ENCODE peak calls at places on chromosomes 7 and 10, in eight cellular contexts. X is GM23338, D is coronary artery, I is tibial artery, L is cardiac muscle cell, Z is heart left ventricle, Y is psoas muscle, P is progenitor cell of endocrine pancreas. A is an unnamed sample.

GRCh38 chr7:48992816-48993215 is 68.5 kb downstream of the CDC14C start:
- DNase-seq in X (no peak), D (no peak), P (no peak), Y (no peak), Z (no peak), L (no peak), I (no peak), A (no peak)

GRCh38 chr10:18561861-18562551 is 89.4 kb downstream of the NSUN6 start:
- DNase-seq in D (no peak), L (no peak), P (no peak), Y (no peak), I (no peak), Z (no peak), X (peak), A (no peak)

GRCh38 chr7:100372256-100372655 is 1.0 kb upstream of the PILRA start:
- DNase-seq in Y (no peak), X (no peak), P (no peak), D (no peak), I (no peak), L (no peak), Z (no peak), A (no peak)

GRCh38 chr10:118166951-118167350 is 120.2 kb upstream of the RAB11FIP2 start:
- DNase-seq in I (no peak), P (no peak), D (no peak), L (no peak), Y (no peak), Z (no peak), X (no peak), A (no peak)

GRCh38 chr10:43071881-43072650 is 4.8 kb upstream of the RET start:
- DNase-seq in D (no peak), L (no peak), Z (peak), Y (no peak), X (no peak), I (no peak), P (no peak), A (no peak)

GRCh38 chr7:108630002-108630401 is 60.3 kb downstream of the DNAJB9 start:
- DNase-seq in D (no peak), L (no peak), X (no peak), P (no peak), Y (no peak), I (no peak), Z (peak), A (no peak)

GRCh38 chr7:105268511-105269392 is 120.0 kb downstream of the SRPK2 start:
- DNase-seq in Z (no peak), X (no peak), D (no peak), L (peak), P (no peak), I (no peak), Y (no peak), A (no peak)

GRCh38 chr10:127033569-127034175 is 128.4 kb downstream of the DOCK1 start:
- DNase-seq in I (no peak), P (no peak), Y (no peak), X (no peak), Z (no peak), D (no peak), L (no peak), A (no peak)

GRCh38 chr7:43560742-43561330 is 22.1 kb upstream of the STK17A start:
- DNase-seq in I (no peak), X (no peak), Y (no peak), P (no peak), L (no peak), D (no peak), Z (no peak), A (no peak)

GRCh38 chr10:113071446-113071845 is 121.4 kb downstream of the TCF7L2 start:
- DNase-seq in P (no peak), L (peak), X (no peak), Y (peak), D (no peak), I (peak), Z (peak), A (no peak)

GRCh38 chr7:99365318-99366141 is 9.0 kb upstream of the ARPC1B start:
- DNase-seq in X (peak), Z (no peak), L (peak), P (no peak), Y (peak), I (no peak), D (no peak), A (peak)
- TF ChIP-seq CTCF in X (peak), Z (peak), L (peak), P (peak), Y (peak), I (no peak), D (no peak), A (peak)

DNA sequence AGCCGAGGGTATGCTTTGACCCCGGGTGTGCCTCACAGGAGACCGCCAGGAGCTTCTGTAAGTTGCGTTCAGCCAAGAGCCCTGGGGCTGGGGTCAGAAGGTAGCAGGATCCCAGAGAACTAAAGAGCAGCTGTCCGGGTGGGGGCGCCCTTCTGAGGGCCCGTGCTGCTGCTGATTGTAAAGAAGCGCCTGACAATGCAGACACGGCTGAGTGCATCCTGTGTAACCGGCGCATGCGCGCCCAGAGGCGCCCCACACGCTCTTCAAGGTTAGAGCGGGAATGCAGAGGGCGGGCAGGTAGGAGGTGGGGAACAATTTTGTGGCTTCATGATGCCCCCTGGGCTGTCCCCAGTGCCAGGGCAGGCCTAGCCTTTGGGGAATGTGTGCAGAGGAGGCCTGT is 210.2 kb upstream of the CTBP2 start:
- DNase-seq in L (peak), I (no peak), Y (no peak), X (peak), P (peak), D (no peak), Z (no peak), A (no peak)
- TF ChIP-seq CTCF in L (no peak), I (no peak), Y (no peak), X (peak), P (peak), D (no peak), Z (no peak), A (no peak)

GRCh38 chr7:124171068-124171467 is 138.2 kb upstream of the TMEM229A start:
- DNase-seq in L (peak), Z (peak), P (no peak), D (no peak), I (no peak), X (peak), Y (no peak), A (no peak)
- TF ChIP-seq CTCF in L (peak), Z (peak), P (peak), D (no peak), I (no peak), X (peak), Y (no peak), A (no peak)

DNA sequence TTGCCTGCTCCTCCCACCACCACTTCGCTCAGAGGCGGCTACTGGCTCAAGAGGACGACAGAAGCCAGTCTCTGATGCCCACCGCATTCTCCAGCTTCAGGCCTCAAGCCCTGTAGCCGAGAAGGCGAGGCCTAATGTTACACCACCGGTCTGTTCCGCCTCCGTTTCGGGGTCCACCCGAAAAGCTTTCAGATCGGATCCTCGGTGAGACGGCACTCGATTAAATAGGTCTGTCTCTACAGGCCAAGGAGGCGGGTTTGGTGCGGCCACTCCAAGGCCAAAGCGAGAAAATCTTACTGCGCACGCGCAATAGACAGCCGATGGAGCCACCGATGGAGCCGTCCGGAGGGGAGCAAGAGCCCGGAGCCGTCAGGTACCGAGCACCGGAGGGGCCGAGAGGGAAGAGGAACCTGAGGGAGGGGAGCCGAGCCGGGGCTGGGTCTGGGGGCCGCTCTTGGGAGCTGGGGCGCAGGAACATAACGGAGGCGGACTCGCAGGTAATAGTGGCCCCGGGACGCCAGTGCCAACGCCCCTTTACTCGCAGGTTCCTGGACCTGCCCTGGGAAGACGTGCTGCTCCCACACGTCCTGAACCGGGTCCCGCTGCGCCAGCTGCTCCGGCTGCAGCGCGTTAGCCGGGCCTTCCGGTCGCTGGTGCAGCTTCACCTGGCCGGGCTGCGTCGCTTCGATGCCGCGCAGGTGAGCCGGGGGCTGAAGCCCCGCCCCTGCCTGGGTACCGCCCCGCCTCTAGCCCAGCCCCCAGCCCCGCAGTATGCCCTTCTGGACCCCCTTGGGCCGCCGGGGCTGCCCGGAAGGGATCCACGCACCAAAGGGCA is at the start of gene FBXL15:
- DNase-seq in P (peak), D (peak), Y (peak), I (peak), Z (peak), X (peak), L (peak), A (peak)
- TF ChIP-seq CTCF in P (no peak), D (no peak), Y (no peak), I (no peak), Z (no peak), X (no peak), L (no peak), A (no peak)

GRCh38 chr10:84820121-84820520 is 491.7 kb downstream of the CCSER2 start:
- DNase-seq in L (no peak), I (no peak), X (no peak), P (no peak), D (no peak), Z (no peak), Y (no peak), A (no peak)
- TF ChIP-seq CTCF in L (no peak), I (no peak), X (no peak), P (no peak), D (no peak), Z (no peak), Y (no peak), A (no peak)

GRCh38 chr10:128473396-128473795 is 347.2 kb upstream of the MKI67 start:
- DNase-seq in L (no peak), P (no peak), X (no peak), D (no peak), I (no peak), Y (no peak), Z (no peak), A (no peak)

GRCh38 chr10:128471151-128471550 is 344.9 kb upstream of the MKI67 start:
- DNase-seq in D (no peak), P (no peak), Z (no peak), I (no peak), L (no peak), Y (no peak), X (no peak), A (no peak)

GRCh38 chr10:128470302-128470962 is 344.2 kb upstream of the MKI67 start:
- DNase-seq in I (no peak), X (no peak), P (no peak), L (no peak), Z (no peak), D (no peak), Y (no peak), A (no peak)

GRCh38 chr10:128474571-128474970 is 348.3 kb upstream of the MKI67 start:
- DNase-seq in Y (no peak), I (no peak), L (no peak), X (no peak), Z (no peak), P (no peak), D (no peak), A (no peak)

GRCh38 chr10:128472196-128472595 is 346.0 kb upstream of the MKI67 start:
- DNase-seq in D (no peak), P (no peak), X (no peak), Y (no peak), Z (no peak), I (no peak), L (no peak), A (no peak)
- TF ChIP-seq CTCF in D (no peak), P (no peak), X (no peak), Y (no peak), Z (no peak), I (no peak), L (no peak), A (no peak)

GRCh38 chr10:79492256-79492655 is 20.1 kb upstream of the EIF5AL1 start:
- DNase-seq in X (no peak), Y (no peak), I (peak), L (no peak), P (no peak), D (no peak), Z (no peak), A (no peak)

GRCh38 chr10:79488870-79489269 is 23.5 kb upstream of the EIF5AL1 start:
- DNase-seq in D (no peak), Z (no peak), P (no peak), I (no peak), X (no peak), L (no peak), Y (no peak), A (no peak)

GRCh38 chr10:79492839-79493238 is 19.5 kb upstream of the EIF5AL1 start:
- DNase-seq in Y (no peak), I (peak), Z (no peak), L (no peak), P (no peak), X (no peak), D (no peak), A (no peak)

GRCh38 chr10:79490400-79491081 is 21.8 kb upstream of the EIF5AL1 start:
- DNase-seq in D (no peak), L (peak), I (peak), X (no peak), Z (peak), Y (peak), P (no peak), A (no peak)

DNA sequence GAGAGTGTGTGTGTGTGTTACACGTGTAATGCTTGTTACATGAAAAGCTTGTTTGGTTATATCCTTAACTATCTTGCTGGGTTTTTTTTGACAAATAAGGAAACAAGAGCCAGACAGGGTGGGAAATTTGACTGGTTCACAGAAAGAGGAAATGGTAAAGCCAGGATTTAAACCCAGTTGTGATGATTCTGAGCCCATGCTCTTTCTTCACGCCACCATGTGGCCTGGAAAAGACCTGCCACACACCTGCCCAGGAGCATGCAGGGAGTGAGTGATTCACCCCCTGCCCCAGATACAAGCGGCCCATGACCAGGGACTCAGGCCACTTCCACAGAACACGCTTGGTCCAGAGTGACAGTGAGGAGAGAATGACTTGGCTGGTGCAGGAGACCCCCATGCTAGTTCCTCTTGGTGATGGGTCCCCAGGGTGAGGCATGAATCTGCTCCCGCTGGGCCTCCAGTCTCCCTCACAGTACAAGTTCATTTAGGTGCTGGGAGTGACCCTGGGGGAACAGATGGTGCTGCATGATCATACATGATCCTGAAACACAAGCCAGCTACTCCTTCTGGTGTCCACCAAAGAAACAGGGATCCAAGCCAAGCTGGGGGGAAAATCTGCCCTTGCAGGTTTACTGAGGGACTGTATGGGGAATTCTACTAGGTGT is 21.0 kb upstream of the EIF5AL1 start:
- DNase-seq in X (peak), L (no peak), Z (no peak), Y (no peak), P (no peak), D (no peak), I (peak), A (no peak)
- TF ChIP-seq CTCF in X (peak), L (no peak), Z (no peak), Y (no peak), P (peak), D (no peak), I (no peak), A (no peak)